ENCODE peak calls at places on chromosomes 3 and 15, in seven cellular contexts. N is DMS 273 treated with DMSO at 0.1 percent for 48 hours; Z is activated B cell treated with CpG ODN at 0.5 μM for 24 hours; E is stimulated activated CD4-positive, alpha-beta T cell treated with anti-CD3 and anti-CD28 coated beads, Interleukin-12 subunit alpha, Interleukin-12 subunit beta, amount 100 ng/mL, for 48 hours; J is NCI-H1105 treated with DMSO at 0.1 percent for 48 hours; X is choroid plexus epithelial cell; M is activated CD4-positive, alpha-beta T cell treated with anti-CD3 and anti-CD28 coated beads, Interleukin-2, amount 10 ng/mL, durations not matched to agents 7 days and 5 days. Y is an unnamed sample.

GRCh38 chr3:186044973-186045372 is 63.9 kb downstream of the ETV5 start:
- DNase-seq in N (no peak), J (no peak), M (no peak), X (no peak), Z (no peak), E (no peak), Y (no peak)

GRCh38 chr3:14432996-14433572 is 30.7 kb downstream of the SLC6A6 start:
- DNase-seq in M (no peak), X (no peak), N (no peak), E (no peak), Z (no peak), J (no peak), Y (no peak)

GRCh38 chr3:9785602-9786001 is 6.7 kb downstream of the TADA3 start:
- DNase-seq in J (no peak), X (no peak), Z (no peak), M (no peak), E (no peak), N (no peak), Y (no peak)

GRCh38 chr3:73226026-73226425 is 164.6 kb downstream of the EBLN2 start:
- DNase-seq in N (no peak), M (no peak), J (no peak), E (no peak), X (no peak), Z (no peak), Y (no peak)

GRCh38 chr3:73766599-73767378 is 142.0 kb upstream of the PDZRN3 start:
- DNase-seq in N (no peak), M (no peak), E (no peak), X (peak), Z (no peak), J (no peak), Y (peak)

GRCh38 chr3:138468886-138469285 is 34.5 kb downstream of the ESYT3 start:
- DNase-seq in M (no peak), X (peak), J (no peak), E (no peak), N (no peak), Z (no peak), Y (no peak)

GRCh38 chr3:56929809-56930615 is 128.3 kb upstream of the ARHGEF3 start:
- DNase-seq in E (no peak), X (no peak), M (no peak), J (no peak), Z (no peak), N (no peak), Y (no peak)

GRCh38 chr15:66261056-66261455 is 7.5 kb upstream of the MEGF11 start:
- DNase-seq in N (no peak), Z (no peak), M (no peak), J (no peak), X (no peak), E (no peak), Y (no peak)

GRCh38 chr3:126414961-126415660 is 20.4 kb downstream of the CFAP100 start:
- DNase-seq in E (no peak), J (no peak), M (no peak), N (no peak), X (no peak), Z (no peak), Y (no peak)

GRCh38 chr3:155047672-155048071 is 32.4 kb upstream of the MME start:
- DNase-seq in M (no peak), N (no peak), J (no peak), X (no peak), E (no peak), Z (no peak), Y (no peak)

GRCh38 chr15:84934942-84935729 is 46.5 kb upstream of the PDE8A start:
- DNase-seq in M (no peak), E (no peak), J (no peak), N (no peak), X (no peak), Z (no peak), Y (no peak)

GRCh38 chr15:95470997-95471692 is 859.4 kb upstream of the NR2F2 start:
- DNase-seq in Z (no peak), X (peak), M (no peak), E (no peak), N (no peak), J (no peak), Y (no peak)

GRCh38 chr3:194166682-194167479 is 30.9 kb downstream of the HES1 start:
- DNase-seq in X (no peak), N (peak), E (no peak), M (no peak), J (no peak), Z (no peak), Y (no peak)

GRCh38 chr3:55127565-55127964 is 199.7 kb upstream of the LRTM1 start:
- DNase-seq in N (no peak), X (no peak), J (no peak), Z (no peak), E (no peak), M (no peak), Y (no peak)

GRCh38 chr3:129575233-129575986 is 31.1 kb downstream of the PLXND1 start:
- DNase-seq in J (no peak), X (no peak), Z (no peak), M (no peak), E (no peak), N (no peak), Y (no peak)

GRCh38 chr3:99789322-99789721 is 28.3 kb upstream of the CMSS1 start:
- DNase-seq in E (no peak), N (peak), X (peak), M (peak), Z (no peak), J (peak), Y (peak)

Y was measured in AG09319.